ENCODE peak calls at places on chromosomes 1 and 21, in six cellular contexts. N is neural crest cell; T is NCI-H1436; A is midbrain; H is heart right ventricle; O is stimulated activated CD8-positive, alpha-beta memory T cell treated with anti-CD3 and anti-CD28 coated beads, Interleukin-7, amount 100 ng/mL, for 4 hours. C is an unnamed sample.

GRCh38 chr1:207883660-207884245 is 27.2 kb downstream of the CD34 start:
- DNase-seq in N (no peak), T (no peak), A (no peak), H (no peak), O (no peak), C (no peak)

GRCh38 chr1:228336308-228337030 is 70.2 kb downstream of the TRIM11 start:
- DNase-seq in N (no peak), T (no peak), A (no peak), H (peak; percentile 7), O (no peak), C (peak; percentile 56)

GRCh38 chr1:153513023-153513422 is 22.8 kb downstream of the S100A6 start:
- DNase-seq in N (no peak), T (no peak), A (no peak), H (no peak), O (no peak), C (no peak)

GRCh38 chr1:198529414-198529813 is 11.1 kb downstream of the ATP6V1G3 start:
- DNase-seq in N (no peak), T (no peak), A (no peak), H (no peak), O (no peak), C (peak; percentile 19)

GRCh38 chr1:175683491-175684175 is 59.8 kb downstream of the TNR start:
- DNase-seq in N (no peak), T (no peak), A (no peak), H (no peak), O (no peak), C (no peak)

GRCh38 chr1:225999912-226000337 is 782 bp upstream of the SDE2 start:
- DNase-seq in N (no peak), T (no peak), A (no peak), H (no peak), O (no peak), C (peak; percentile 48)

GRCh38 chr1:85344256-85344694 is 67.8 kb upstream of the BCL10 start:
- DNase-seq in N (no peak), T (no peak), A (no peak), H (no peak), O (no peak), C (peak; percentile 34)

GRCh38 chr1:108041360-108042143 is 76.6 kb upstream of the VAV3 start:
- DNase-seq in N (no peak), T (no peak), A (no peak), H (no peak), O (no peak), C (no peak)

GRCh38 chr1:202860744-202861419 is 28.1 kb downstream of the RABIF start:
- DNase-seq in N (peak; percentile 52), T (peak; percentile 68), A (no peak), H (peak; percentile 27), O (peak; percentile 16), C (peak; percentile 62)

GRCh38 chr1:59151387-59151761 is 145.5 kb upstream of the FGGY start:
- DNase-seq in N (no peak), T (no peak), A (no peak), H (no peak), O (no peak), C (no peak)

GRCh38 chr1:227604446-227604845 is 41.1 kb downstream of the ZNF678 start:
- DNase-seq in N (no peak), T (no peak), A (no peak), H (no peak), O (no peak), C (no peak)

GRCh38 chr1:39295901-39296300 is 91.4 kb downstream of the MACF1 start:
- DNase-seq in N (no peak), T (no peak), A (no peak), H (no peak), O (no peak), C (no peak)

GRCh38 chr1:203250936-203251335 is 21.5 kb upstream of the CHIT1 start:
- DNase-seq in N (no peak), T (no peak), A (no peak), H (no peak), O (no peak), C (no peak)

GRCh38 chr1:218686258-218686657 is 341.1 kb downstream of the TGFB2 start:
- DNase-seq in N (no peak), T (no peak), A (no peak), H (no peak), O (no peak), C (no peak)

GRCh38 chr21:44800103-44800502 is 1.5 kb downstream of the UBE2G2 start:
- DNase-seq in N (no peak), T (no peak), A (no peak), H (no peak), O (no peak), C (peak; percentile 53)

GRCh38 chr1:201119206-201119814 is 7.1 kb upstream of the CACNA1S start:
- DNase-seq in N (peak; percentile 69), T (no peak), A (peak; percentile 3), H (no peak), O (peak; percentile 12), C (peak; percentile 59)

GRCh38 chr1:186155594-186155993 is 219.5 kb downstream of the TPR start:
- DNase-seq in N (no peak), T (no peak), A (peak; percentile 38), H (no peak), O (no peak), C (peak; percentile 17)

GRCh38 chr1:161200992-161201827 is 957 bp upstream of the NDUFS2 start:
- DNase-seq in N (peak; percentile 48), T (no peak), A (peak; percentile 57), H (peak; percentile 47), O (no peak), C (no peak)

GRCh38 chr1:59043796-59044195 is 253.1 kb upstream of the FGGY start:
- DNase-seq in N (no peak), T (no peak), A (no peak), H (peak; percentile 61), O (no peak), C (no peak)